ENCODE peak calls at places on chromosomes 13 and 19, in five cellular contexts. One of them, this sample, is unnamed.

GRCh38 chr19:18143902-18144301 is 9.1 kb upstream of the PIK3R2 start:
- DNase-seq in ovary: no peak
- DNase-seq in lower leg skin: no peak
- DNase-seq in H54: no peak
- DNase-seq in uterus: no peak
- DNase-seq in this sample: no peak

GRCh38 chr19:49792829-49793560 is 20.1 kb downstream of the FUZ start:
- DNase-seq in lower leg skin: no peak
- DNase-seq in uterus: no peak
- DNase-seq in H54: no peak
- DNase-seq in ovary: no peak
- DNase-seq in this sample: no peak

GRCh38 chr13:55298201-55298600 is 1842.5 kb upstream of the PRR20A start:
- DNase-seq in H54: no peak
- DNase-seq in lower leg skin: no peak
- DNase-seq in uterus: no peak
- DNase-seq in ovary: no peak
- DNase-seq in this sample: no peak

GRCh38 chr13:30744056-30744684 is 8.8 kb downstream of the ALOX5AP start:
- DNase-seq in ovary: no peak
- DNase-seq in H54: peak
- DNase-seq in uterus: no peak
- DNase-seq in lower leg skin: no peak
- DNase-seq in this sample: peak

GRCh38 chr13:23960566-23961156 is 63.4 kb upstream of the C1QTNF9B start:
- DNase-seq in lower leg skin: no peak
- DNase-seq in uterus: no peak
- DNase-seq in ovary: no peak
- DNase-seq in H54: no peak
- DNase-seq in this sample: no peak

GRCh38 chr13:95262837-95263381 is 38.3 kb downstream of the ABCC4 start:
- DNase-seq in ovary: no peak
- DNase-seq in uterus: no peak
- DNase-seq in H54: no peak
- DNase-seq in lower leg skin: no peak
- DNase-seq in this sample: no peak

GRCh38 chr13:46469064-46469463 is 82.0 kb upstream of the RUBCNL start:
- DNase-seq in uterus: no peak
- DNase-seq in H54: no peak
- DNase-seq in ovary: no peak
- DNase-seq in lower leg skin: no peak
- DNase-seq in this sample: no peak

GRCh38 chr13:36332986-36333385 is 13.2 kb downstream of the SPART start:
- DNase-seq in ovary: no peak
- DNase-seq in uterus: no peak
- DNase-seq in lower leg skin: no peak
- DNase-seq in H54: peak
- DNase-seq in this sample: no peak

GRCh38 chr13:21427741-21428140 is 31.4 kb downstream of the ZDHHC20 start:
- DNase-seq in H54: no peak
- DNase-seq in lower leg skin: no peak
- DNase-seq in ovary: no peak
- DNase-seq in uterus: no peak
- DNase-seq in this sample: no peak

DNA sequence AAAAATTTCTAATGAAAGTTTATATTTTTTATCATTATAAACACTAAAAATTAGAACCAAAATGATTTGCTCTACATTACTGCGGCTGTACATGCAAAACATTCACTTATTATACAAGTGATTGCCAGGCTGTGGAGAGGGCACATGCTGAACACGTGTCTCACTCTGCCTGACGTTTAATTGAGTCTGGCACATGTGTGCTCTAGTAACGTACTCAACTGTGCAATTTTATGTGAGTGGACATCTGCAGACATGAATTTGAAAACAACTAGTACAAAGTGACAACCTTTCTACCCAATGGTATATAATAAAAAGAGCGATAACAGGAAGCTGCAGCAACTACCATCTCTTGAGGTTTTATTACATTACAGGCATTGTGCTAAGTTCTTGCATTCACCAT is 341.4 kb downstream of the KLF12 start:
- DNase-seq in ovary: no peak
- DNase-seq in lower leg skin: no peak
- DNase-seq in H54: no peak
- DNase-seq in uterus: no peak
- DNase-seq in this sample: no peak
- TF ChIP-seq POLR2A in ovary: no peak
- TF ChIP-seq POLR2A in lower leg skin: no peak
- TF ChIP-seq POLR2A in H54: no peak
- TF ChIP-seq POLR2A in uterus: no peak
- TF ChIP-seq POLR2A in this sample: no peak

GRCh38 chr19:54434112-54434861 is 14.7 kb upstream of the LENG8 start:
- DNase-seq in ovary: no peak
- DNase-seq in H54: no peak
- DNase-seq in lower leg skin: no peak
- DNase-seq in uterus: no peak
- DNase-seq in this sample: no peak
- TF ChIP-seq POLR2A in ovary: no peak
- TF ChIP-seq POLR2A in H54: no peak
- TF ChIP-seq POLR2A in lower leg skin: no peak
- TF ChIP-seq POLR2A in uterus: no peak
- TF ChIP-seq POLR2A in this sample: no peak

GRCh38 chr19:19320362-19321142 is at the start of the genes MAU2 and SUGP1:
- DNase-seq in ovary: peak
- DNase-seq in lower leg skin: peak
- DNase-seq in H54: peak
- DNase-seq in uterus: peak
- DNase-seq in this sample: peak
- TF ChIP-seq POLR2A in ovary: peak
- TF ChIP-seq POLR2A in lower leg skin: no peak
- TF ChIP-seq POLR2A in H54: peak
- TF ChIP-seq POLR2A in uterus: peak
- TF ChIP-seq POLR2A in this sample: no peak

GRCh38 chr19:45584332-45585157 is at the start of gene OPA3:
- DNase-seq in uterus: peak
- DNase-seq in lower leg skin: peak
- DNase-seq in ovary: peak
- DNase-seq in H54: peak
- DNase-seq in this sample: peak
- TF ChIP-seq POLR2A in uterus: peak
- TF ChIP-seq POLR2A in lower leg skin: peak
- TF ChIP-seq POLR2A in ovary: peak
- TF ChIP-seq POLR2A in H54: peak
- TF ChIP-seq POLR2A in this sample: peak

GRCh38 chr19:54414156-54414555 is 1.1 kb upstream of the TTYH1 start:
- DNase-seq in lower leg skin: no peak
- DNase-seq in uterus: no peak
- DNase-seq in ovary: no peak
- DNase-seq in H54: no peak
- DNase-seq in this sample: no peak

GRCh38 chr19:54415901-54416621 is 797 bp downstream of the TTYH1 start:
- DNase-seq in ovary: no peak
- DNase-seq in lower leg skin: no peak
- DNase-seq in uterus: no peak
- DNase-seq in H54: no peak
- DNase-seq in this sample: no peak

GRCh38 chr19:54415208-54415900 is at the start of gene TTYH1:
- DNase-seq in ovary: no peak
- DNase-seq in lower leg skin: no peak
- DNase-seq in H54: no peak
- DNase-seq in uterus: no peak
- DNase-seq in this sample: no peak

GRCh38 chr19:54411033-54411432 is 4.2 kb upstream of the TTYH1 start:
- DNase-seq in lower leg skin: no peak
- DNase-seq in H54: no peak
- DNase-seq in uterus: no peak
- DNase-seq in ovary: no peak
- DNase-seq in this sample: no peak

DNA sequence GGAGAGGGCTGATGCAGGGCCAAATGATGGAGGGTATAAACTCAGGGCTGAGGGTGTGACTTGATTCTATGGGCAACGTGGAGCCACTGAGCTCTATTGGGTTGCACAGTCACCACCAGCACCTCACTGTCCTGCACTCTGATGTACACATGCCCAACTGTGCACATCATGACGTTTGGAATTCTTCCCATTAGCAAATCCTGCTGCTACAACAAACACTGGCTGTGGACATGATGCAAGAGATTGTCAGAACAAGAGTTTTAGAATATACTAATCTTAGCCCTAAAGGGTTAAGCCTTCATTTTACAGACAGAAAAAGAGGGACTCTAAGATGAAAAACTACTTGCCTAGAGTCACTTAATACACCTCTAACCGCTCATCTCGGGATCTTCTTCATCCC is 2.4 kb upstream of the TTYH1 start:
- DNase-seq in H54: no peak
- DNase-seq in lower leg skin: no peak
- DNase-seq in uterus: no peak
- DNase-seq in ovary: no peak
- DNase-seq in this sample: no peak
- TF ChIP-seq POLR2A in H54: no peak
- TF ChIP-seq POLR2A in lower leg skin: no peak
- TF ChIP-seq POLR2A in uterus: no peak
- TF ChIP-seq POLR2A in ovary: no peak
- TF ChIP-seq POLR2A in this sample: no peak

GRCh38 chr13:43232144-43232840 is 208.9 kb downstream of the DNAJC15 start:
- DNase-seq in uterus: no peak
- DNase-seq in ovary: no peak
- DNase-seq in H54: no peak
- DNase-seq in lower leg skin: no peak
- DNase-seq in this sample: peak
- TF ChIP-seq POLR2A in uterus: no peak
- TF ChIP-seq POLR2A in ovary: no peak
- TF ChIP-seq POLR2A in H54: no peak
- TF ChIP-seq POLR2A in lower leg skin: no peak
- TF ChIP-seq POLR2A in this sample: no peak